ENCODE peak calls at places on chromosomes 13 and 19, in eight cellular contexts. L is fibroblast of lung, A is PC-9, H is HCT116, O is GM23248, W is mesenchymal stem cell, Y is K562, E is IMR-90. T is an unnamed sample.

GRCh38 chr13:79434578-79434977 is 28.5 kb upstream of the RBM26 start:
- DNase-seq in L (peak), A (no peak), H (no peak), O (peak), W (peak), Y (no peak), E (peak), T (no peak)

GRCh38 chr13:92355213-92355612 is 871.4 kb upstream of the GPC6 start:
- DNase-seq in L (peak), A (no peak), H (no peak), O (no peak), W (peak), Y (peak), E (peak), T (peak)

GRCh38 chr13:89401209-89401810 is 1730.1 kb downstream of the SLITRK5 start:
- DNase-seq in L (peak), A (peak), H (no peak), O (peak), W (peak), Y (no peak), E (peak), T (peak)

GRCh38 chr19:29271341-29271740 is 58.4 kb upstream of the UQCRFS1 start:
- DNase-seq in L (no peak), A (no peak), H (no peak), O (no peak), W (no peak), Y (no peak), E (no peak), T (no peak)

GRCh38 chr19:10936661-10937084 is 8.1 kb downstream of the TIMM29 start:
- DNase-seq in L (peak), A (peak), H (peak), O (peak), W (peak), Y (peak), E (peak), T (peak)

GRCh38 chr13:67120872-67121531 is 109.1 kb downstream of the PCDH9 start:
- DNase-seq in L (peak), A (no peak), H (no peak), O (no peak), W (peak), Y (no peak), E (peak), T (peak)

GRCh38 chr19:42279148-42279901 is 10.3 kb downstream of the CIC start:
- DNase-seq in L (no peak), A (no peak), H (no peak), O (peak), W (no peak), Y (no peak), E (no peak), T (no peak)

GRCh38 chr19:35518313-35518712 is 4.9 kb upstream of the DMKN start:
- DNase-seq in L (peak), A (peak), H (peak), O (peak), W (peak), Y (no peak), E (peak), T (peak)

GRCh38 chr19:45144431-45145269 is 16.1 kb downstream of the NKPD1 start:
- DNase-seq in L (no peak), A (no peak), H (no peak), O (no peak), W (no peak), Y (no peak), E (no peak), T (no peak)

DNA sequence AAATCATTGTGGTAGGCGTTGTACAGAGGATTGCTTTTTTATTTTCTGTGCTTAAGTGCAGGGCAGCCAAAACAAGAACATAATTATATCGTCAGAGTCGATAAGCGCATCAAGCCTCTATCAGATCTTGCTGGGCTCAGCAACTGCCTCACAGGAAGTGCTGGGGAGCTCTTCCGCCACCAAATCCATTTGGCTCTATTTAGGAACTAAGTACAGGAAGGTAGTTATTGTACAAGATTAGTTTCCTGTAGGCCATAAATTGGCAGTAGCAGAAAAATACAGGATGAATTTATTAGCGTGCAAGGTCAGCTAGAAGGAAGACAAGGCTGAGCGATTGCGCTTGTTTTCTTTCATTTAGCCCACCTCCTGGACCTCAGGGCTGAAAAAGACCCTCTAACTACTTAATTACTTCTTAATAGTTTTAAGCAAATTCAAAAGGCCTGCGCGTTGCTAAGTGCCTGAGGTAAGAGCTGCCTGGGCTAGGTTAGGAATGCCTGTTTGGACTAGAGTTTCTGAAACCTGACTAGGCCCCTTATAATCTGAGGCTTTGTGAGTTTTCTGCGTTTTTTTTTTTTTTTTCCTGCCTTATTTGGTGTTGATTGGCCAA is 118.5 kb downstream of the IRS2 start:
- DNase-seq in L (no peak), A (no peak), H (no peak), O (no peak), W (no peak), Y (no peak), E (no peak), T (no peak)
- H3K4me2 ChIP-seq in L (no peak), A (peak), H (no peak), O (no peak), W (no peak), Y (no peak), E (no peak), T (peak)

GRCh38 chr13:113040597-113041292 is 64.8 kb upstream of the F7 start:
- DNase-seq in L (no peak), A (no peak), H (no peak), O (no peak), W (no peak), Y (no peak), E (no peak), T (no peak)
- H2AFZ ChIP-seq in L (no peak), A (no peak), H (no peak), O (no peak), W (no peak), Y (no peak), E (no peak), T (no peak)

GRCh38 chr13:51118809-51119431 is 7.8 kb upstream of the C13orf42 start:
- DNase-seq in L (no peak), A (no peak), H (no peak), O (no peak), W (no peak), Y (no peak), E (no peak), T (no peak)

GRCh38 chr13:51111174-51111573 is at the start of gene C13orf42:
- DNase-seq in L (no peak), A (no peak), H (no peak), O (no peak), W (no peak), Y (no peak), E (no peak), T (no peak)

GRCh38 chr13:51113186-51113881 is 2.3 kb upstream of the C13orf42 start:
- DNase-seq in L (no peak), A (no peak), H (no peak), O (no peak), W (no peak), Y (no peak), E (no peak), T (no peak)

GRCh38 chr13:51112771-51113170 is 1.7 kb upstream of the C13orf42 start:
- DNase-seq in L (no peak), A (no peak), H (no peak), O (no peak), W (no peak), Y (no peak), E (no peak), T (peak)

GRCh38 chr13:51113969-51114368 is 2.9 kb upstream of the C13orf42 start:
- DNase-seq in L (no peak), A (no peak), H (no peak), O (no peak), W (no peak), Y (no peak), E (no peak), T (no peak)
- H3K4me2 ChIP-seq in L (no peak), A (no peak), H (no peak), O (no peak), W (no peak), Y (no peak), E (no peak), T (no peak)

GRCh38 chr19:46639356-46640061 is 3.5 kb upstream of the GNG8 start:
- DNase-seq in L (peak), A (no peak), H (no peak), O (peak), W (peak), Y (peak), E (peak), T (no peak)
- H2AFZ ChIP-seq in L (peak), A (peak), H (peak), O (peak), W (peak), Y (peak), E (peak), T (peak)

GRCh38 chr13:39602614-39603366 is at the start of gene LHFPL6:
- DNase-seq in L (peak), A (peak), H (no peak), O (peak), W (peak), Y (peak), E (peak), T (peak)
- H3K4me2 ChIP-seq in L (peak), A (peak), H (peak), O (peak), W (peak), Y (no peak), E (peak), T (peak)

DNA sequence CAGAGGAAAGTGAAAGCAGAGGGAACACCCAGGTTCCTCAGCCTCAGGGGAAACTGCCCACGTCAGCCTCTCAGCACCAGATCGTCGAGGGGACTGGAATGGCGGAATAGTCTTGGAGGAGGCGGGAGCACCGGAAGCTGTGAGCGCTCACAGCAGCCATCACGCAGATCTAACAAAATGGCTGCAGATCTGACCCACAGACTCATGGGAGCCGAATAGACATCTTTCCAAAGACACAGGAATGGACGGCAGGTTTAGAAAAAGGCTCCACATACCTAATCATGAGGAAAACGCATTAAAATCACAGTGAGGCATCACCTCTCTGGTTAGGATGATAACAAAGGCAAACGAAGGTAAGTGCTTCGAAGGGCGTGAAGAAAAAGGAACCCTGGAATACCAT is 11.8 kb upstream of the LILRA2 start:
- DNase-seq in L (no peak), A (no peak), H (no peak), O (no peak), W (no peak), Y (peak), E (no peak), T (no peak)
- H2AFZ ChIP-seq in L (no peak), A (peak), H (no peak), O (no peak), W (no peak), Y (peak), E (no peak), T (peak)

DNA sequence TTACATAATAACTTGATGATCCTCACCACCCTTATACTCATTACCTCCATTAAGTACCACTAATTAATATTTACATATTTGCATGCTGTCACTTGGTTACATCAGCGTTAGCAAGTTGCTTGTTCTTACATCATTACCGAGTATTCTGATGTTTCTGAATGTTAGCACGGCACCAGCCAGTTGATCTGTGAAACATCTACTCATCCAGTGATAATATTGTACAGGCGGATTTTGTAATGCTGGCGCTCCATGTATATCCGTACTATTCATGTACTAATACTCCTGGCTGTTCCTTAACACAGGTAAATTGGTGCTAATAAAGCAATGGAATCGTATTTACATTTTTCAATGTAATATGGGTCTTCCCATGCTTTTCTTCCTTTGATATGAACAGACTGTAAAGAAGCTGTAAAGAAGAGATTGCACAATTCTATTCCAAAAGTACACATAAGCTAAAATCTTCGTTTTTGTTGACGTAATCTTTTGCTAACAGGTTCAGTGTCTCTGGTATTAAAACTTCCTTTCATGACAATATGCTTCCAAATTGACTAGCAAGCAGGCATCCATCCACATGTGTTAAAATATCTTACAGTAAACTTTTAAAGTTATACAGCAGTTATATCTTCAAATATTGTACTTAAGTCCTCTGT is 19.5 kb upstream of the SGCG start:
- DNase-seq in L (peak), A (no peak), H (no peak), O (peak), W (no peak), Y (no peak), E (no peak), T (no peak)
- H3K4me2 ChIP-seq in L (no peak), A (no peak), H (no peak), O (peak), W (no peak), Y (peak), E (no peak), T (no peak)

GRCh38 chr13:84393981-84394625 is 511.8 kb upstream of the SLITRK1 start:
- DNase-seq in L (no peak), A (no peak), H (no peak), O (no peak), W (no peak), Y (no peak), E (no peak), T (no peak)
- H2AFZ ChIP-seq in L (no peak), A (no peak), H (no peak), O (no peak), W (no peak), Y (no peak), E (no peak), T (no peak)

DNA sequence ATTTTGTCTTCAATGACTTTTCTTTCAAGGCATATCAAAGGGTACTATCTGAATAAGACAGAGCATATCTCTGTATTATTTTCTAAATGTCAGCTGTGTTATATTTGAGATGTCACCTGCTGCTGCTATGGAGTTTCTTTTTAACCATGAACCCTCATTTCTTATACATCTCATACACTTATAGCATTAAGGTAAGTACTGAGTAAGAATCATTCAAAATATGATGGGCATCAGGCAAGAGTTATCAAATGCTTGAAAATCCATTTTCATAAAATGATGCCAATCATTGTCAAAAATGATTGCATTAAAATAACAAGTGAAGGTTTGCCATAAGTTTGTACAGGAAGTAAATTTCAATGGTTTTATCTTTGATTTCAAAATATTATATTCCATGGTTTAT is 2005.0 kb upstream of the PCDH20 start:
- DNase-seq in L (no peak), A (no peak), H (no peak), O (no peak), W (no peak), Y (no peak), E (no peak), T (no peak)
- H3K4me2 ChIP-seq in L (no peak), A (no peak), H (no peak), O (no peak), W (no peak), Y (no peak), E (no peak), T (no peak)